ENCODE peak calls at places on chromosome 13, in five cellular contexts. One of them, this sample, is unnamed.

GRCh38 chr13:94188173-94188869 is 291.2 kb downstream of the DCT start:
- DNase-seq in transverse colon: no peak
- DNase-seq in Peyer's patch: no peak
- DNase-seq in tibial nerve: no peak
- DNase-seq in A549: no peak
- DNase-seq in this sample: no peak

GRCh38 chr13:96984061-96984508 is 10.2 kb downstream of the OXGR1 start:
- DNase-seq in transverse colon: peak
- DNase-seq in Peyer's patch: no peak
- DNase-seq in tibial nerve: no peak
- DNase-seq in A549: no peak
- DNase-seq in this sample: peak

GRCh38 chr13:45851171-45851889 is at the start of gene SIAH3:
- DNase-seq in transverse colon: no peak
- DNase-seq in Peyer's patch: peak
- DNase-seq in tibial nerve: no peak
- DNase-seq in A549: peak
- DNase-seq in this sample: no peak

GRCh38 chr13:25215253-25215575 is 43.1 kb upstream of the AMER2 start:
- DNase-seq in transverse colon: no peak
- DNase-seq in Peyer's patch: no peak
- DNase-seq in tibial nerve: no peak
- DNase-seq in A549: no peak
- DNase-seq in this sample: no peak

GRCh38 chr13:75489502-75490263 is 7.7 kb upstream of the TBC1D4 start:
- DNase-seq in transverse colon: peak
- DNase-seq in Peyer's patch: no peak
- DNase-seq in tibial nerve: no peak
- DNase-seq in A549: peak
- DNase-seq in this sample: peak

GRCh38 chr13:75220238-75220542 is 261.8 kb downstream of the TBC1D4 start:
- DNase-seq in transverse colon: no peak
- DNase-seq in Peyer's patch: no peak
- DNase-seq in tibial nerve: no peak
- DNase-seq in A549: no peak
- DNase-seq in this sample: no peak

GRCh38 chr13:32045963-32046785 is 14.6 kb downstream of the FRY start:
- DNase-seq in transverse colon: no peak
- DNase-seq in Peyer's patch: no peak
- DNase-seq in tibial nerve: no peak
- DNase-seq in A549: no peak
- DNase-seq in this sample: peak

GRCh38 chr13:38685974-38686571 is 804 bp upstream of the FREM2 start:
- DNase-seq in transverse colon: no peak
- DNase-seq in Peyer's patch: no peak
- DNase-seq in tibial nerve: no peak
- DNase-seq in A549: peak
- DNase-seq in this sample: peak

GRCh38 chr13:90416519-90416918 is 931.0 kb upstream of the MIR17HG start:
- DNase-seq in transverse colon: no peak
- DNase-seq in Peyer's patch: no peak
- DNase-seq in tibial nerve: no peak
- DNase-seq in A549: no peak
- DNase-seq in this sample: peak

GRCh38 chr13:113066746-113067145 is 38.8 kb upstream of the F7 start:
- DNase-seq in transverse colon: no peak
- DNase-seq in Peyer's patch: no peak
- DNase-seq in tibial nerve: no peak
- DNase-seq in A549: no peak
- DNase-seq in this sample: no peak

GRCh38 chr13:68234278-68234677 is 1004.1 kb upstream of the PCDH9 start:
- DNase-seq in transverse colon: no peak
- DNase-seq in Peyer's patch: no peak
- DNase-seq in tibial nerve: no peak
- DNase-seq in A549: peak
- DNase-seq in this sample: no peak

GRCh38 chr13:80259159-80259558 is 81.8 kb downstream of the SPRY2 start:
- DNase-seq in transverse colon: peak
- DNase-seq in Peyer's patch: no peak
- DNase-seq in tibial nerve: no peak
- DNase-seq in A549: no peak
- DNase-seq in this sample: no peak

GRCh38 chr13:103852036-103852435 is 785.8 kb upstream of the SLC10A2 start:
- DNase-seq in transverse colon: no peak
- DNase-seq in Peyer's patch: no peak
- DNase-seq in tibial nerve: no peak
- DNase-seq in A549: no peak
- DNase-seq in this sample: no peak

GRCh38 chr13:52794589-52794988 is 53.9 kb downstream of the PCDH8 start:
- DNase-seq in transverse colon: no peak
- DNase-seq in Peyer's patch: no peak
- DNase-seq in tibial nerve: no peak
- DNase-seq in A549: no peak
- DNase-seq in this sample: no peak

GRCh38 chr13:79723462-79724116 is 242.6 kb downstream of the NDFIP2 start:
- DNase-seq in transverse colon: no peak
- DNase-seq in Peyer's patch: no peak
- DNase-seq in tibial nerve: no peak
- DNase-seq in A549: no peak
- DNase-seq in this sample: no peak

GRCh38 chr13:46119883-46120614 is 15.2 kb upstream of the CPB2 start:
- DNase-seq in transverse colon: no peak
- DNase-seq in Peyer's patch: no peak
- DNase-seq in tibial nerve: no peak
- DNase-seq in A549: peak
- DNase-seq in this sample: peak

GRCh38 chr13:72126424-72126823 is 259.4 kb upstream of the DACH1 start:
- DNase-seq in transverse colon: no peak
- DNase-seq in Peyer's patch: no peak
- DNase-seq in tibial nerve: no peak
- DNase-seq in A549: no peak
- DNase-seq in this sample: no peak

GRCh38 chr13:81487151-81487550 is 1146.2 kb upstream of the SPRY2 start:
- DNase-seq in transverse colon: no peak
- DNase-seq in Peyer's patch: no peak
- DNase-seq in tibial nerve: no peak
- DNase-seq in A549: peak
- DNase-seq in this sample: no peak

GRCh38 chr13:107873908-107874307 is 341.4 kb downstream of the LIG4 start:
- DNase-seq in transverse colon: no peak
- DNase-seq in Peyer's patch: no peak
- DNase-seq in tibial nerve: no peak
- DNase-seq in A549: no peak
- DNase-seq in this sample: no peak

GRCh38 chr13:42083138-42083770 is 34.8 kb downstream of the DGKH start:
- DNase-seq in transverse colon: no peak
- DNase-seq in Peyer's patch: no peak
- DNase-seq in tibial nerve: no peak
- DNase-seq in A549: no peak
- DNase-seq in this sample: no peak

GRCh38 chr13:112012004-112012704 is 54.8 kb upstream of the SOX1 start:
- DNase-seq in transverse colon: no peak
- DNase-seq in Peyer's patch: no peak
- DNase-seq in tibial nerve: no peak
- DNase-seq in A549: no peak
- DNase-seq in this sample: peak

GRCh38 chr13:51981355-51981754 is 29.9 kb downstream of the ATP7B start:
- DNase-seq in transverse colon: no peak
- DNase-seq in Peyer's patch: no peak
- DNase-seq in tibial nerve: no peak
- DNase-seq in A549: no peak
- DNase-seq in this sample: no peak

GRCh38 chr13:62643007-62643483 is 1227.4 kb upstream of the PCDH20 start:
- DNase-seq in transverse colon: no peak
- DNase-seq in Peyer's patch: no peak
- DNase-seq in tibial nerve: no peak
- DNase-seq in A549: peak
- DNase-seq in this sample: no peak

GRCh38 chr13:114264886-114265611 is 16.4 kb upstream of the UPF3A start:
- DNase-seq in transverse colon: no peak
- DNase-seq in Peyer's patch: no peak
- DNase-seq in tibial nerve: no peak
- DNase-seq in A549: no peak
- DNase-seq in this sample: no peak

GRCh38 chr13:108276060-108276459 is 6.5 kb downstream of the TNFSF13B start:
- DNase-seq in transverse colon: no peak
- DNase-seq in Peyer's patch: no peak
- DNase-seq in tibial nerve: no peak
- DNase-seq in A549: no peak
- DNase-seq in this sample: peak

GRCh38 chr13:33392794-33393371 is 107.3 kb upstream of the STARD13 start:
- DNase-seq in transverse colon: no peak
- DNase-seq in Peyer's patch: no peak
- DNase-seq in tibial nerve: no peak
- DNase-seq in A549: no peak
- DNase-seq in this sample: no peak
- H3K27ac ChIP-seq in transverse colon: peak
- H3K27ac ChIP-seq in Peyer's patch: no peak
- H3K27ac ChIP-seq in tibial nerve: no peak
- H3K27ac ChIP-seq in A549: no peak
- H3K27ac ChIP-seq in this sample: peak

DNA sequence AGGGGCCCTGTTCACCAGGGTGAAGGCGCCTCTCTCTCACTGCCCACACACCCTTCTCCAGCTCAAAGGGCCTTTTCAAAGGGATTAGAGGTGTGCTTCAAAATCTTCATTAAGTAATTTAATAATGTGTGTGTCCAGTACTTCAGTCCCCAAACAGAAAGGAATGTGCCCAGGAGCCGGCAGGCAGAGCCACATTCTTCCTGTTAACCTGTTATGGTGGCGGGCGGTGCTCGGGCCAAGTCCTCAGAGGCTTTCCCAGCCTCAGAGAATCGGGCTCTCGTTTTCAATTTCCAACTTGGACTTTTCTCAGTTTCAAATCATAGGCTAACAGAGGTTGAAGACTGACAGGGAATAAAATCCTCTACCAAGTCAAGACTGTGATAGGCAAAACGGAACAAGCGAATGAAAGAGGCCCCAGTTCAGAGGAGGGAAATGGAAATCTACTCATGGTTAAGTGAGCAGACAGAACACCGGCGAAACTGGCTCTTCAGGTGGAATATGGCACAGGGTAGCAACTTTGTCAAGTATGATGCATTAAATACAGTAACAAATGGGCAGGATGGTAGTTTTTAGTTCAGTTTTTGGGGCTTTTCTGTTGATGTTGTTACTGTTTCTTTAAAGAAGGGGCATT is 68.6 kb downstream of the FOXO1 start:
- DNase-seq in transverse colon: no peak
- DNase-seq in Peyer's patch: no peak
- DNase-seq in tibial nerve: no peak
- DNase-seq in A549: no peak
- DNase-seq in this sample: peak
- TF ChIP-seq POLR2A in transverse colon: no peak
- TF ChIP-seq POLR2A in Peyer's patch: no peak
- TF ChIP-seq POLR2A in tibial nerve: no peak
- TF ChIP-seq POLR2A in A549: no peak
- TF ChIP-seq POLR2A in this sample: no peak

DNA sequence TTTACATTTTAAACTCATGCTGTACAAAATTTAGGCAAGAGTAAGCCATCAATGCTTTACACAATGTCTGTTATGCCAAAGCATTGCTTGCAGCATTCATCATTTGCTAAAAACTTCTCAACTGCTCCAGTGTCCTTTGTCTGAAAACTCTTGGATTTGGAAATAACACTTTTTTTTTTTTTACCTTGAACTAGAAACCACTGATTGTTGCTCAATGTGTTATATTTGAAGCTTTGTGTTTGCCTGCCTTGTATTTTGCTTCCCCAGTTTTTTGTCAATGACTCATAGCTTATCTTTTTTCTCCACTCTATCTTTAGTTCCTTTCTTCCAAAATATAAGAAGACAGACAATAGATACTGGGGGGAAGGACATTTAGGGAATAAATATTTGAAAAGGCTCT is 31.3 kb downstream of the CCDC122 start:
- DNase-seq in transverse colon: no peak
- DNase-seq in Peyer's patch: no peak
- DNase-seq in tibial nerve: no peak
- DNase-seq in A549: peak
- DNase-seq in this sample: no peak
- H3K27ac ChIP-seq in transverse colon: no peak
- H3K27ac ChIP-seq in Peyer's patch: no peak
- H3K27ac ChIP-seq in tibial nerve: no peak
- H3K27ac ChIP-seq in A549: no peak
- H3K27ac ChIP-seq in this sample: no peak

GRCh38 chr13:98447130-98447529 is 129.8 kb downstream of the STK24 start:
- DNase-seq in transverse colon: no peak
- DNase-seq in Peyer's patch: no peak
- DNase-seq in tibial nerve: no peak
- DNase-seq in A549: no peak
- DNase-seq in this sample: no peak

GRCh38 chr13:98449273-98449672 is 127.6 kb downstream of the STK24 start:
- DNase-seq in transverse colon: no peak
- DNase-seq in Peyer's patch: no peak
- DNase-seq in tibial nerve: no peak
- DNase-seq in A549: no peak
- DNase-seq in this sample: no peak

GRCh38 chr13:98448642-98448928 is 128.3 kb downstream of the STK24 start:
- DNase-seq in transverse colon: no peak
- DNase-seq in Peyer's patch: no peak
- DNase-seq in tibial nerve: no peak
- DNase-seq in A549: no peak
- DNase-seq in this sample: no peak

GRCh38 chr13:98446234-98446621 is 130.7 kb downstream of the STK24 start:
- DNase-seq in transverse colon: no peak
- DNase-seq in Peyer's patch: no peak
- DNase-seq in tibial nerve: no peak
- DNase-seq in A549: no peak
- DNase-seq in this sample: no peak

DNA sequence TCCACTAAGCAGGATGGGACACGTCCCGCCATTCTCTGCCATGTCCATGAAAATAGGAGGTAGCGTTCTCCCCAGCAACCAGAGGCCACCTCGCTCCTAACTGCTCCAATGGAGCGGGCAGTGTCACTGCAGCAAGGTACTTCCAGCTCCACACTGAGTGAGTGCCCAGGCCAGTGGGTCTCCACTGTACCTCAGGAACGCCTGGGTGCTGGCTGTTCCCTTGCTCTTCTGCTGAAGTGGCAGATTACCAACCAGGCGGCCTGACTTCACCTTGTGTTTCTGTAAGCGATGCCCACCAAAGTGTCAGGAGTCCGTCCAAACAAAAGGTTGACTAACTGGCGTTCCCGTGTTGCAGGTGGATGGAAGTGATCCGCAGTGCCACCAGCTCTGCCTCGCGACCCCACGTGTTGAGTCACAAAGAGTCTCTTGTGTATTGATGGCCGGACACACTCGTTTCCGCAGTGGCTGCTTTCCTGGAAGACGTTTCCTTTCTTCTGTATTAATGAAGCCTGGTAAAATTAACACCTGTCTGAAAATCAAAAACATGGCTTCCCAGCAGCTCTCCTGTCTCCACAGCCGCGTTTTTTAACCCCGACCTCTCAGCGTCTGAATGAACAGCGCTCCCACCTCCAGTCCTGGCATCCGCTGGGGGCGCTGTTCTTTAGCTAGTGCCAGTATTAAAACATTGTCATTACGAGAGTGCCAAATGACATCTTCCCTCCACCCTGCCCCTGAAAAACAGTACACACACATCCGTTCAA is 128.8 kb downstream of the STK24 start:
- DNase-seq in transverse colon: no peak
- DNase-seq in Peyer's patch: peak
- DNase-seq in tibial nerve: no peak
- DNase-seq in A549: peak
- DNase-seq in this sample: peak
- TF ChIP-seq POLR2A in transverse colon: no peak
- TF ChIP-seq POLR2A in Peyer's patch: no peak
- TF ChIP-seq POLR2A in tibial nerve: no peak
- TF ChIP-seq POLR2A in A549: no peak
- TF ChIP-seq POLR2A in this sample: no peak

This sample was measured in thyroid gland.